ENCODE peak calls at places on chromosome 22, in five cellular contexts. J, Z, N, D and L are unnamed samples.

GRCh38 chr22:27022256-27022655 is 364.9 kb downstream of the MIAT start:
- DNase-seq in J (no peak), Z (no peak), N (no peak), D (no peak), L (no peak)

GRCh38 chr22:18994056-18994455 is 58.0 kb upstream of the PRODH start:
- DNase-seq in J (no peak), Z (no peak), N (no peak), D (peak), L (no peak)

GRCh38 chr22:37260939-37261338 is 16.9 kb upstream of the RAC2 start:
- DNase-seq in J (no peak), Z (peak), N (peak), D (peak), L (peak)

GRCh38 chr22:38313384-38313955 is 3.8 kb downstream of the CSNK1E start:
- DNase-seq in J (peak), Z (no peak), N (no peak), D (no peak), L (no peak)

GRCh38 chr22:27110985-27111451 is 453.6 kb downstream of the MIAT start:
- DNase-seq in J (no peak), Z (peak), N (no peak), D (no peak), L (no peak)

GRCh38 chr22:37563153-37564081 is 3.1 kb downstream of the CDC42EP1 start:
- DNase-seq in J (no peak), Z (peak), N (no peak), D (no peak), L (peak)

GRCh38 chr22:49372530-49373288 is 455.0 kb downstream of the BRD1 start:
- DNase-seq in J (no peak), Z (peak), N (peak), D (no peak), L (peak)

GRCh38 chr22:49154433-49154832 is 673.2 kb downstream of the BRD1 start:
- DNase-seq in J (no peak), Z (no peak), N (no peak), D (no peak), L (no peak)

GRCh38 chr22:35231585-35232084 is 25.7 kb upstream of the HMGXB4 start:
- DNase-seq in J (peak), Z (peak), N (peak), D (peak), L (peak)

GRCh38 chr22:25953919-25954318 is 211.9 kb downstream of the MYO18B start:
- DNase-seq in J (no peak), Z (peak), N (no peak), D (no peak), L (no peak)

GRCh38 chr22:27105142-27106025 is 448.0 kb downstream of the MIAT start:
- DNase-seq in J (no peak), Z (no peak), N (no peak), D (no peak), L (no peak)

GRCh38 chr22:33883961-33884808 is 36.1 kb downstream of the LARGE1 start:
- DNase-seq in J (no peak), Z (peak), N (no peak), D (no peak), L (no peak)

GRCh38 chr22:30275625-30276024 is 9.0 kb upstream of the OSM start:
- DNase-seq in J (no peak), Z (no peak), N (peak), D (no peak), L (no peak)

GRCh38 chr22:27129266-27129665 is 471.9 kb downstream of the MIAT start:
- DNase-seq in J (no peak), Z (no peak), N (no peak), D (no peak), L (no peak)

GRCh38 chr22:35781898-35782297 is 64.2 kb downstream of the APOL5 start:
- DNase-seq in J (no peak), Z (no peak), N (no peak), D (no peak), L (no peak)

GRCh38 chr22:32745251-32745995 is 56.1 kb upstream of the TIMP3 start:
- DNase-seq in J (no peak), Z (no peak), N (no peak), D (no peak), L (peak)

GRCh38 chr22:44685384-44686056 is 16.5 kb upstream of the PRR5 start:
- DNase-seq in J (peak), Z (no peak), N (peak), D (peak), L (peak)

GRCh38 chr22:48338793-48339705 is 1488.6 kb downstream of the BRD1 start:
- DNase-seq in J (no peak), Z (no peak), N (no peak), D (peak), L (no peak)

GRCh38 chr22:27851974-27852713 is 50.6 kb upstream of the MN1 start:
- DNase-seq in J (no peak), Z (peak), N (no peak), D (no peak), L (no peak)

GRCh38 chr22:49052023-49052538 is 775.6 kb downstream of the BRD1 start:
- DNase-seq in J (no peak), Z (no peak), N (peak), D (no peak), L (no peak)

GRCh38 chr22:27996529-27996925 is 77.5 kb upstream of the PITPNB start:
- DNase-seq in J (no peak), Z (no peak), N (no peak), D (no peak), L (no peak)

GRCh38 chr22:46728470-46728869 is 9.6 kb downstream of the CERK start:
- DNase-seq in J (no peak), Z (no peak), N (no peak), D (no peak), L (no peak)
- TF ChIP-seq CEBPB in J (no peak), Z (no peak), N (no peak), D (no peak), L (no peak)

GRCh38 chr22:42344391-42344861 is 74.0 kb upstream of the TCF20 start:
- DNase-seq in J (no peak), Z (no peak), N (no peak), D (peak), L (no peak)

GRCh38 chr22:42342426-42343135 is 72.1 kb upstream of the TCF20 start:
- DNase-seq in J (no peak), Z (no peak), N (no peak), D (no peak), L (no peak)

GRCh38 chr22:42341779-42342178 is 71.3 kb upstream of the TCF20 start:
- DNase-seq in J (no peak), Z (no peak), N (no peak), D (no peak), L (no peak)

GRCh38 chr22:42343551-42344081 is 73.2 kb upstream of the TCF20 start:
- DNase-seq in J (no peak), Z (no peak), N (peak), D (no peak), L (no peak)

DNA sequence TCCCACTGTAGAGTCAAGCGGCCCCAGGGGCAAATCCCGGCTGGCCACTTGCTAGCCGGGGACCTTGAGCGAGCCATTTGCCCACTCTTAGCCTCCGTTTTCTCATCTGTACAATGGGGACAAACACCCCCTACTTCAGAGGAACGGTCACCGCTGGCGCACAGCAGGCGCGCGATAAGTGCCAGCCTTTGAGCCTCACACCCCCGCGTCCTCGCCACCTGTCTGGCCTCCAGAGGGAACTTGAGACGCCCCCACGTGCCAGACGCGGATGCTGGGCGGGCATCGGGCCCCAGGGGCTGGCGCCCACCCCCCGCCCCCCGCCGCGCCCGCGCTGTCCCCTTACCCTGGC is 72.7 kb upstream of the TCF20 start:
- DNase-seq in J (no peak), Z (no peak), N (no peak), D (no peak), L (no peak)
- TF ChIP-seq EZH2 in J (no peak), Z (no peak), N (no peak), D (no peak), L (no peak)

DNA sequence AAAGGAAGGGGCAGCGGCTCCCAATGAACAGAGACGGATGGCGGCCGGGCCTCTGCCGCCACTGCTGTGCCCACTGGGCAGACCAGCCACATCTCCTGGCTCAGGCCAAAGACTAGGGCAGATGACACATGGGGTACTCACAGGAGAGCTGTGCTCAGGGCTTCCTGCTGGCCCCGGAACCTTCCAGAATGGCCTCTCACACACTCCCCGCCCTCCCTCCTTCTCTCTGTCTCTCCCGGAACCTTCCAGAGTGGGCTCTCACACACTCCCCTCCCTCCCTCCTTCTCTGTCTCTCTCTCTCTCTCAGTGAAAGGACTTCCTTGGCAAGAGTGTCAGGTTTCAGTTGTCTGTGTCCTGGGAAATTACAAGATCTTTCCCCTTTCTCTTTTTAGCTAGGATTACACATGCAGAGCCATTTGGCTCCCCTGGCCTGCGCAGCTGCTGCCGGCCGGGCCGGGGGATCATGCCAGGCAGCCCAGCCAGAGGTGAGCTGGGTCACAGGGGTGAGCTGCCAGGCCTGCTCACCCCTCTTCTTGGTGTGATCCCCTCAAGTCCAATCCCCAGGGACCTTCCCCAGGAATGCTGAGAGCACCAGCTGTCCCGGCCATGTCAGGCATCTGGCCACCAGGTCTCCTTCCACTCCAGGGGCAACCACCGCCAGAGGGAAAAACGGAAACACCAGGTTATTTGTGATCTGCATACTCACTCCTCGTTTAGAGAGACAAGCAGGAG is 45.3 kb upstream of the ADA2 start:
- DNase-seq in J (no peak), Z (no peak), N (no peak), D (peak), L (no peak)
- TF ChIP-seq CEBPB in J (no peak), Z (no peak), N (no peak), D (no peak), L (no peak)

DNA sequence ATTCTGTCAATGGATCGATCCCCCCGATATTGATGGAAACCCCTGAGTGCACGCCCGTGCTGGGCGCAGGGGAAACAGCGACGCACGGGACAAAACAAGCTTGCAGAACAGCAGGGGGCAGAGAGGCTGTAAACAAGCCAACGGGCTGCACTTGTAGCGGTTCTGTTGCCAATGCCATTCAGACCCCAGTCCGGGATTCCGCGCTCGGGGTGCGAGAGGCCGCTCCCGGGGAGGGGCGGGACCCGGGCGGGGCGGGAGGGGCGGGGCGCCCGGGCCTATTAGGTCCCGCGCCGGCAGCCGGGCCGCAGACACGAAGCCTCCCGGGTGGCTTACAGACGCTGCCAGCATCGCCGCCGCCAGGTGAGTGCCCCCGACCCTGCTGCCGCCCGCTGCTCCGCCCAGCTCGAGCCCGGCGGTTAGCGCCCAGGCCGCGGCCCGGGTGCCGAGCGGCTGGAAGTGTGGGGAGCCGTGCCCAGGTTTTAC is at the start of gene BIK:
- DNase-seq in J (no peak), Z (peak), N (peak), D (no peak), L (no peak)
- TF ChIP-seq EZH2 in J (no peak), Z (no peak), N (no peak), D (no peak), L (no peak)

DNA sequence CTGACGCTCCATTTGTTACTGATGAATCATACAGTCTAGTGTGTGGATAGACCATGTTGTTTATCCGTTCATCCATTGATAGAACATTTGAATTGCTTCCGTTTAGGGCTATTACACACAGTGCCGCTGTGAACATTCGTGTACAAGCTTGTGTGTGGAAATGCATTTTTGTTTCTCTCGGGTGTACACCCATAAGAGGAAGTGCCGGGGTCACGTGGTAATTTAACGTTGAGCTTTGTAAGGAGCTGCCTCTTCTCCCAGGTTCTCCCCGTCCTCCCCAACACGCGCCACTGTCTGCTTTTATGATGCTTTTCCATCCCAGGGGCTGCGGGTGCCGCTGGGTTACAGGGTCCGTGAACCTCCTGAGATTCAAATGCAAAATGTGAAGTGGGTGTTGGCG is 142.3 kb downstream of the IGLL1 start:
- DNase-seq in J (no peak), Z (no peak), N (no peak), D (peak), L (no peak)
- TF ChIP-seq CEBPB in J (no peak), Z (no peak), N (no peak), D (no peak), L (no peak)

DNA sequence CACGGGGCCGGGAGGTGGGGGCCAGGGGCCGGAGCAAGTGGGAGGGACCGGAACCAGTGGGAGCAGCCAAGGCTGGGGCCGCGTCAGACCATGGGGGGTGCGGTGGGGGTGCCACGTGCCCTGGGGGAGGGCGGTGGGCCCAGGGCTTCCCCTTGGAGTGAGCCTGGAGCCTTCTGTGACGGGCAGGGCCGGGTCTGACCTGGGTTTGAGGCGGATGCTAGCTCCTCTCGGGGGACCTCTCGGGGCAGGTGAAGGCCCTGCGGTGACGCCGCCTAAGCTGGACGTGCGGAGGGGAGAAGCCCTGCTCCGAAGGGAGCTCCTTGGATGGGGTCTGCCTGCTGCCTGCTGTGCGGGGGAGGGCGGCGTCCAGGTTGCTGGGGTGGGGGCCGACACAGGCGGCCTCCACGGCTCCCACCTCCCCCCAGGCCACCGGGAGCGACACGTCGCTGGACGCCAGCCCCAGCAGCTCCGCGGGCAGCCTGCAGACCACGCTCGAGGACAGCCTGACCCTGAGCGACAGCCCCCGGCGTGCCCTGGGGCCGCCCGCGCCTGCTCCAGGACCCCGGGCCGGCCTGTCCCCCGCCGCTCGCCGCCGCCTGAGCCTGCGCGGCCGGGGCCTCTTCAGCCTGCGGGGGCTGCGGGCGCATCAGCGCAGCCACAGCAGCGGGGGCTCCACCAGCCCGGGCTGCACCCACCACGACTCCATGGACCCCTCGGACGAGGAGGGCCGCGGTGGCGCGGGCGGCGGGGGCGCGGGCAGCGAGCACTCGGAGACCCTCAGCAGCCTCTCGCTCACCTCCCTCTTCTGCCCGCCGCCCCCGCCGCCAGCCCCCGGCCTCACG is 115.0 kb downstream of the CACNA1I start:
- DNase-seq in J (no peak), Z (no peak), N (no peak), D (no peak), L (no peak)
- TF ChIP-seq EZH2 in J (no peak), Z (no peak), N (no peak), D (no peak), L (no peak)